ENCODE peak calls at places on chromosomes 3 and 15, in five cellular contexts. G, B, E, P and K are unnamed samples.

GRCh38 chr3:14212032-14212431 is 33.4 kb downstream of the LSM3 start:
- DNase-seq in G (no peak), E (no peak), B (no peak), P (no peak), K (no peak)

GRCh38 chr3:100560426-100560825 is 49.0 kb upstream of the ADGRG7 start:
- DNase-seq in G (no peak), B (no peak), P (no peak), E (no peak), K (no peak)

GRCh38 chr15:88385078-88385700 is 82.0 kb downstream of the MRPL46 start:
- DNase-seq in G (no peak), P (no peak), B (no peak), E (no peak), K (no peak)

GRCh38 chr3:152320201-152320617 is 51.5 kb downstream of the MBNL1 start:
- DNase-seq in G (peak; percentile 67), E (no peak), B (no peak), P (peak; percentile 59), K (no peak)

GRCh38 chr3:40969341-40969740 is 230.0 kb upstream of the CTNNB1 start:
- DNase-seq in P (no peak), B (no peak), G (no peak), E (no peak), K (no peak)

GRCh38 chr3:28286595-28286994 is 45.2 kb downstream of the CMC1 start:
- DNase-seq in E (no peak), P (peak; percentile 72), B (no peak), G (peak; percentile 53), K (no peak)

GRCh38 chr15:52673312-52673711 is 5.9 kb downstream of the ATOSA start:
- DNase-seq in B (no peak), P (no peak), E (no peak), G (no peak), K (no peak)

GRCh38 chr3:42665050-42665878 is 11.8 kb downstream of the ZBTB47 start:
- DNase-seq in G (no peak), P (no peak), B (no peak), E (no peak), K (no peak)

GRCh38 chr15:68427366-68427765 is 4.6 kb downstream of the ITGA11 start:
- DNase-seq in B (no peak), G (no peak), P (no peak), E (no peak), K (no peak)

GRCh38 chr3:192422321-192422997 is 304.9 kb downstream of the FGF12 start:
- DNase-seq in P (no peak), G (no peak), B (no peak), E (no peak), K (no peak)

GRCh38 chr3:49780080-49780967 is 6.0 kb downstream of the IP6K1 start:
- DNase-seq in P (no peak), B (no peak), E (no peak), G (peak; percentile 51), K (peak; percentile 21)